ENCODE peak calls at places on chromosomes 11 and 22, in five cellular contexts. N, U, W, V and C are unnamed samples.

GRCh38 chr11:95084509-95084908 is 5.1 kb upstream of the ENDOD1 start:
- DNase-seq in N (no peak), U (no peak), W (no peak), V (no peak), C (no peak)

GRCh38 chr11:106172389-106172991 is 95.0 kb downstream of the AASDHPPT start:
- DNase-seq in N (no peak), U (peak; percentile 21), W (no peak), V (no peak), C (no peak)

GRCh38 chr11:33438311-33438710 is 181.1 kb downstream of the HIPK3 start:
- DNase-seq in N (no peak), U (no peak), W (no peak), V (no peak), C (no peak)

GRCh38 chr22:40487663-40488249 is 117.4 kb downstream of the SGSM3 start:
- DNase-seq in N (no peak), U (peak; percentile 31), W (peak; percentile 25), V (no peak), C (peak; percentile 17)

GRCh38 chr11:94785509-94785908 is 17.4 kb downstream of the AMOTL1 start:
- DNase-seq in N (no peak), U (peak; percentile 44), W (no peak), V (no peak), C (no peak)

GRCh38 chr11:93492464-93493251 is 50.5 kb downstream of the SMCO4 start:
- DNase-seq in N (no peak), U (no peak), W (no peak), V (no peak), C (peak; percentile 80)

GRCh38 chr11:76329983-76330382 is 50.9 kb downstream of the THAP12 start:
- DNase-seq in N (no peak), U (no peak), W (no peak), V (no peak), C (peak; percentile 31)

GRCh38 chr11:70854891-70855556 is 397.4 kb downstream of the SHANK2 start:
- DNase-seq in N (no peak), U (peak; percentile 88), W (no peak), V (no peak), C (no peak)

GRCh38 chr11:125105921-125106320 is 5.5 kb downstream of the TMEM218 start:
- DNase-seq in N (no peak), U (no peak), W (no peak), V (no peak), C (no peak)

GRCh38 chr11:35541621-35542375 is 16.4 kb upstream of the PAMR1 start:
- DNase-seq in N (no peak), U (no peak), W (no peak), V (no peak), C (no peak)

GRCh38 chr22:26354707-26355106 is 74.4 kb upstream of the ASPHD2 start:
- DNase-seq in N (no peak), U (no peak), W (no peak), V (no peak), C (no peak)

GRCh38 chr11:93567406-93567819 is 24.2 kb upstream of the SMCO4 start:
- DNase-seq in N (no peak), U (no peak), W (no peak), V (no peak), C (no peak)

GRCh38 chr22:48702573-48703264 is 1125.0 kb downstream of the BRD1 start:
- DNase-seq in N (no peak), U (no peak), W (no peak), V (no peak), C (peak; percentile 98)

GRCh38 chr22:28143961-28144745 is 225.1 kb upstream of the PITPNB start:
- DNase-seq in N (no peak), U (no peak), W (no peak), V (no peak), C (no peak)

GRCh38 chr22:37533995-37534394 is 14.8 kb upstream of the CARD10 start:
- DNase-seq in N (peak; percentile 34), U (no peak), W (no peak), V (peak; percentile 28), C (no peak)

GRCh38 chr22:24208012-24208749 is 26.9 kb downstream of the SUSD2 start:
- DNase-seq in N (peak; percentile 95), U (peak; percentile 2), W (no peak), V (no peak), C (peak; percentile 92)

GRCh38 chr11:102458531-102458930 is 6.0 kb upstream of the TMEM123 start:
- DNase-seq in N (no peak), U (no peak), W (no peak), V (no peak), C (peak; percentile 44)

GRCh38 chr11:63548178-63548577 is 11.6 kb downstream of the PLAAT4 start:
- DNase-seq in N (no peak), U (no peak), W (no peak), V (no peak), C (no peak)

GRCh38 chr11:121572581-121573059 is 119.9 kb upstream of the SORL1-AS1 start:
- DNase-seq in N (no peak), U (peak; percentile 35), W (no peak), V (no peak), C (no peak)

GRCh38 chr11:134736251-134737072 is 324.4 kb upstream of the B3GAT1 start:
- DNase-seq in N (no peak), U (no peak), W (no peak), V (no peak), C (no peak)

GRCh38 chr22:47093720-47094119 is 331.3 kb downstream of the TBC1D22A start:
- DNase-seq in N (no peak), U (no peak), W (no peak), V (no peak), C (no peak)

GRCh38 chr22:30755760-30756124 is 61.1 kb downstream of the OSBP2 start:
- DNase-seq in N (no peak), U (peak; percentile 19), W (no peak), V (no peak), C (no peak)

GRCh38 chr22:44406581-44407403 is 91.2 kb downstream of the RTL6 start:
- DNase-seq in N (no peak), U (no peak), W (no peak), V (no peak), C (no peak)

GRCh38 chr22:25134028-25134427 is 65.6 kb upstream of the CRYBB3 start:
- DNase-seq in N (no peak), U (peak; percentile 47), W (no peak), V (no peak), C (no peak)

GRCh38 chr22:19496324-19496630 is 16.6 kb downstream of the CDC45 start:
- DNase-seq in N (no peak), U (no peak), W (no peak), V (no peak), C (no peak)

GRCh38 chr22:19494001-19494560 is 14.4 kb downstream of the CDC45 start:
- DNase-seq in N (no peak), U (no peak), W (no peak), V (no peak), C (no peak)

GRCh38 chr22:19497245-19497644 is 17.5 kb downstream of the CDC45 start:
- DNase-seq in N (no peak), U (no peak), W (peak; percentile 75), V (no peak), C (no peak)

GRCh38 chr22:19494676-19495173 is 15.0 kb downstream of the CDC45 start:
- DNase-seq in N (no peak), U (no peak), W (no peak), V (no peak), C (no peak)

DNA sequence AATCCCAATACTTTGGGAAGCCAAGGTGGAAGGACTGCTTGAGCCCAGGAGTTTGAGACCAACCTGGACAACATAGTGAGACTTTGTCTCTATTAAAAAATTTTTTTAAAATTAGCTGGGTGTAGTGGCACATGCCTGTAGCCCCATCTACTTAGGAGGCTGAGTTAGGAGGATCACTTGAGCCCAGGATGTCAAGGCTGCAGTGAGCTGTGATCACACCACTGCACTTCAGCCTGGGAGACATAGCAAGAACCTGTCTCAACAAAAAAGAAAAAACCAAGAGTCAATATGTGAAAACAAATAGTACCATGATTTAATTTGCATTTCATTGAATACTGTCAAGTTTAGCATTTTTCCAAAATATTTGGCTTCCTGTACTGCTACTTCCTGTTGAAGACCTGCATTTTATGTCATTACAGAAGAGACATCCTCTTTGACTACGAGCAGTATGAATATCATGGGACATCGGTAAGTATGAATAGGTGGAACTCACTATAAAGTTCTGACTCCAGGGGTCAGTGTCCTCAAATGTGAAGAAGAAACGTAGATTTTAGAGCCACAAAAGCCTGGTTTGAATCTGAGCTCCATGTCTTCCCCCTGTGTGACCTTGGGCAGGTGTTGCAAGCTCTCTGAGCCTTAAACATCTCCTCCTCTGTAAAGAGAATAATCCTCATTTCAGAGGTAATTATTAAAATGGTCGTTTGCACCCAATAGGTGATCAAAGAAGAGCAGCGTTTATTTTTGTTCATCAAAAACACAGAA is 16.0 kb downstream of the CDC45 start:
- DNase-seq in N (no peak), U (no peak), W (no peak), V (no peak), C (peak; percentile 32)
- TF ChIP-seq CTCF in N (no peak), U (peak; percentile 42), W (peak; percentile 25), V (peak; percentile 4), C (peak; percentile 12)

GRCh38 chr11:128757235-128757711 is 63.4 kb downstream of the FLI1 start:
- DNase-seq in N (peak; percentile 3), U (no peak), W (peak; percentile 17), V (peak; percentile 93), C (no peak)
- TF ChIP-seq ZBTB33 in N (no peak), U (no peak), W (no peak), V (no peak), C (no peak)

GRCh38 chr11:30107899-30108298 is 91.1 kb upstream of the KCNA4 start:
- DNase-seq in N (no peak), U (no peak), W (no peak), V (no peak), C (no peak)

GRCh38 chr11:30106222-30106621 is 89.4 kb upstream of the KCNA4 start:
- DNase-seq in N (no peak), U (no peak), W (no peak), V (no peak), C (no peak)

GRCh38 chr11:30110691-30111090 is 93.9 kb upstream of the KCNA4 start:
- DNase-seq in N (no peak), U (no peak), W (no peak), V (no peak), C (no peak)

GRCh38 chr11:30106782-30107181 is 90.0 kb upstream of the KCNA4 start:
- DNase-seq in N (no peak), U (no peak), W (no peak), V (no peak), C (no peak)

DNA sequence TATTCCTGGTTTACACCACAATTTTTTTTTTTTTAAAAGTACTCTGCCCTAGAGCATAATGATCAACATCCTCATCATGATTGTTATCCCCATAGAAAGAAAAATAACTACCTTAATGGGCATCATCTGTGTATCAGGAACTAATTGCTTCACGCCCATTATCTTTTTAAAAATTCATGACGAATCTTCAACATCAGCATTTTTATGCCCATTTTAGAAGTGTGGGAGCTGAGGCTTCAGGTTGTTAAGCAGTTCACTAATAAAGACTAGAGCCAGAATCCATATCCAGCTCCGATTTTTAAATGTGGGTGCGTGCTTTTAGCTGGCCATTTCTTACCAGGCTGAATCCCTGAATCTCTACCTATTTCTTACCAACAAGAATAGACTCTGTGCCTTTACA is 92.9 kb upstream of the KCNA4 start:
- DNase-seq in N (no peak), U (no peak), W (no peak), V (no peak), C (no peak)
- TF ChIP-seq CTCF in N (no peak), U (no peak), W (no peak), V (no peak), C (no peak)

DNA sequence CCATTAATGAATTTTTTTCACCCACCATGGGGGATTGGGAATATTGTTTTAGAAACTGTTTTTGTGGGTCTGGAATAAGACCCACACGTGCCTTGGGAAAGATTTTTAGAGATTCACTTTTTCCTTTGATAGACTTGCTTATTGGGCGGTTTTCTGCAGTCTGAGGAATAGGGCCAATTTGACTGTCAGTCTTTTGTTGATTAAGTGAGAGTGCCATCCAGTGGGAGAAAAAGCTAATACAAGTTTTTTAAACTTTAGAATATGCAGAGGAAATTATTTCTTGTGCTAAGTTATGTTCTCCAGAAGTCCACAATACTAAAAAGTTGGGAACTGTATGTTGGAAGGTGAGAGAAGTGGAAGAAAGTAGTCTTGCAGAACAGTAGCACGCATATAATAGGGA is 56.1 kb downstream of the PRMT3 start:
- DNase-seq in N (peak; percentile 18), U (peak; percentile 17), W (peak; percentile 24), V (no peak), C (peak; percentile 5)
- TF ChIP-seq ZBTB33 in N (no peak), U (no peak), W (no peak), V (no peak), C (no peak)